ENCODE peak calls at places on chromosomes 7 and 10, in seven cellular contexts. P is CD8-positive, alpha-beta T cell; Q is A673; H is AG04450; F is upper lobe of right lung; D is K562; B is GM12865. Y is an unnamed sample.

GRCh38 chr7:101125989-101126650 is 784 bp upstream of the SERPINE1 start:
- DNase-seq in P (peak; percentile 21), Q (no peak), H (no peak), F (peak; percentile 72), D (no peak), B (peak; percentile 76), Y (peak; percentile 65)

GRCh38 chr10:57113545-57113944 is 752.5 kb upstream of the ZWINT start:
- DNase-seq in P (no peak), Q (no peak), H (no peak), F (no peak), D (no peak), B (no peak), Y (no peak)

GRCh38 chr7:16841681-16842080 is 36.9 kb upstream of the AGR2 start:
- DNase-seq in P (no peak), Q (no peak), H (no peak), F (no peak), D (no peak), B (no peak), Y (no peak)

GRCh38 chr7:108083980-108084379 is 46.2 kb downstream of the LAMB4 start:
- DNase-seq in P (no peak), Q (peak; percentile 58), H (no peak), F (no peak), D (peak; percentile 42), B (no peak), Y (no peak)

GRCh38 chr10:29771376-29771775 is 136.6 kb upstream of the SVIL start:
- DNase-seq in P (no peak), Q (no peak), H (no peak), F (no peak), D (no peak), B (no peak), Y (no peak)

GRCh38 chr10:8379906-8380832 is 325.7 kb downstream of the GATA3 start:
- DNase-seq in P (no peak), Q (no peak), H (no peak), F (no peak), D (no peak), B (no peak), Y (no peak)

GRCh38 chr7:1742555-1743303 is 72.7 kb downstream of the ELFN1 start:
- DNase-seq in P (peak; percentile 48), Q (peak; percentile 60), H (no peak), F (no peak), D (peak; percentile 87), B (no peak), Y (no peak)

GRCh38 chr7:50834679-50835078 is 52.0 kb upstream of the GRB10 start:
- DNase-seq in P (no peak), Q (no peak), H (no peak), F (no peak), D (no peak), B (no peak), Y (no peak)

GRCh38 chr7:155669717-155670505 is 25.4 kb downstream of the RBM33 start:
- DNase-seq in P (no peak), Q (no peak), H (no peak), F (peak; percentile 84), D (no peak), B (no peak), Y (no peak)

GRCh38 chr10:112461029-112461887 is 14.2 kb downstream of the VTI1A start:
- DNase-seq in P (no peak), Q (peak; percentile 62), H (peak; percentile 24), F (no peak), D (peak; percentile 11), B (no peak), Y (peak; percentile 29)

GRCh38 chr7:135509589-135509838 is 388 bp downstream of the CNOT4 start:
- DNase-seq in P (no peak), Q (no peak), H (no peak), F (no peak), D (peak; percentile 83), B (no peak), Y (no peak)

GRCh38 chr7:45255187-45255586 is 97.6 kb downstream of the RAMP3 start:
- DNase-seq in P (no peak), Q (no peak), H (no peak), F (no peak), D (no peak), B (no peak), Y (no peak)

DNA sequence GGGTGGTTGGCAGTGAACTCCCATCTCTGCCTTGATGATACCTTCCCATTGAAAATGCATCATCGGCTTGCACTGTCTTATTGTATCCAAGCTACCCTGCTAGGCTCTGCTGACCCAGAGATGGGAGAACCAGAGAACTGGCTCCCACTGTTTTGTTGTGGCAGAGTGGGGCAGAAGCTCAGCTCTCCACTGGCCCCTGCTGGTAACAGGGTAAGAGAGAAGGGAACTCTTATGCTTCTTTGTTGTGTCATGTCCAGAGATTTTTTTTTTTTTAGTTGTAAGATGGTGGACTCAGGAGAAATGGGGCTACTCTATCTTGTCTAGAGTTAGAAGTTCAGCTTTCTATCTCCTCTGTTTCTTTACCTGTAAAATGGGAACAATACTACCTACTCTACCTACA is 100.5 kb upstream of the SDK1 start:
- DNase-seq in P (peak; percentile 7), Q (peak; percentile 57), H (no peak), F (no peak), D (peak; percentile 10), B (peak; percentile 24), Y (no peak)
- TF ChIP-seq CTCF in P (no peak), Q (peak; percentile 59), H (peak; percentile 74), F (peak; percentile 37), D (peak; percentile 56), B (peak; percentile 48), Y (peak; percentile 54)

GRCh38 chr7:144826248-144826647 is 9.6 kb downstream of the TPK1 start:
- DNase-seq in P (no peak), Q (no peak), H (no peak), F (no peak), D (no peak), B (no peak), Y (no peak)

GRCh38 chr7:144827581-144828139 is 8.2 kb downstream of the TPK1 start:
- DNase-seq in P (no peak), Q (peak; percentile 52), H (no peak), F (no peak), D (no peak), B (no peak), Y (no peak)

GRCh38 chr7:144834516-144835165 is 1.2 kb downstream of the TPK1 start:
- DNase-seq in P (peak; percentile 17), Q (peak; percentile 24), H (no peak), F (no peak), D (peak; percentile 49), B (peak; percentile 77), Y (no peak)

GRCh38 chr7:144830811-144831210 is 5.0 kb downstream of the TPK1 start:
- DNase-seq in P (no peak), Q (no peak), H (no peak), F (no peak), D (peak; percentile 50), B (no peak), Y (no peak)

DNA sequence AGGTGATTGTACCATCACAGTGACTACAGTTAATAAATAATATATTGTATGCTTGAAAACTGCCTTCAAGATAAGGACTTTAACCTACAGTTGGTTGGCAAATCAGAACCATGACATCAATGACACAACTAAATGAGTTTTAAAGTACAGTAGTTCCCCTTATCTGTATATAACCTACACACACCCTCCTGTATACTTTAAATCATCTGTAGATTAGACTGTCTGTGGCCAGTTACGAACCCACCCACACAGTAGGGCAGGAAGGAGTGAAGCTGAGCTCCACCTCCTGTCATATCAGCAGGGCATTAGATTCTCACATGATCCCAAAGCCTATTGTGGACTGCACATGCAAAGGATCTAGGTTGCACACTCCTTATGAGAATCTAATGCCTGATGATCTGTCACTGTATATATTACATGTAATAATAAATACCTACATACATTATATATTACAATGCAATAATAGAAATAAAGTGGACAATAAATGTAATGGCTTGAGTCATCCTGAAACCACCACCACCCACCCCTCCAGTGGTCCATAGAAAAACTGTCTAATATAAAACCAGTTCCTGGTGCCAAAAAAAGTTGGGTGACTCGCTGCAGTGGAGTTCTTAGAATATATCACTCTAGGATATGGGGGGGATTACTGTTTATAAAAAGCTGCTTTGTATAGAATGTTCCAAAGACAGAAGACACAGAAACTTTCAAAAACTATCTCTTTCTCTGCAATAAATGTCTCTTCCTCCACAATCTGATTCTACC is 5.6 kb downstream of the TPK1 start:
- DNase-seq in P (no peak), Q (no peak), H (no peak), F (no peak), D (peak; percentile 60), B (no peak), Y (no peak)
- H3K4me3 ChIP-seq in P (no peak overlapping the region), Q (no peak overlapping the region), H (no peak overlapping the region), F (no peak overlapping the region), D (no peak overlapping the region), B (no peak overlapping the region), Y (no peak overlapping the region)

DNA sequence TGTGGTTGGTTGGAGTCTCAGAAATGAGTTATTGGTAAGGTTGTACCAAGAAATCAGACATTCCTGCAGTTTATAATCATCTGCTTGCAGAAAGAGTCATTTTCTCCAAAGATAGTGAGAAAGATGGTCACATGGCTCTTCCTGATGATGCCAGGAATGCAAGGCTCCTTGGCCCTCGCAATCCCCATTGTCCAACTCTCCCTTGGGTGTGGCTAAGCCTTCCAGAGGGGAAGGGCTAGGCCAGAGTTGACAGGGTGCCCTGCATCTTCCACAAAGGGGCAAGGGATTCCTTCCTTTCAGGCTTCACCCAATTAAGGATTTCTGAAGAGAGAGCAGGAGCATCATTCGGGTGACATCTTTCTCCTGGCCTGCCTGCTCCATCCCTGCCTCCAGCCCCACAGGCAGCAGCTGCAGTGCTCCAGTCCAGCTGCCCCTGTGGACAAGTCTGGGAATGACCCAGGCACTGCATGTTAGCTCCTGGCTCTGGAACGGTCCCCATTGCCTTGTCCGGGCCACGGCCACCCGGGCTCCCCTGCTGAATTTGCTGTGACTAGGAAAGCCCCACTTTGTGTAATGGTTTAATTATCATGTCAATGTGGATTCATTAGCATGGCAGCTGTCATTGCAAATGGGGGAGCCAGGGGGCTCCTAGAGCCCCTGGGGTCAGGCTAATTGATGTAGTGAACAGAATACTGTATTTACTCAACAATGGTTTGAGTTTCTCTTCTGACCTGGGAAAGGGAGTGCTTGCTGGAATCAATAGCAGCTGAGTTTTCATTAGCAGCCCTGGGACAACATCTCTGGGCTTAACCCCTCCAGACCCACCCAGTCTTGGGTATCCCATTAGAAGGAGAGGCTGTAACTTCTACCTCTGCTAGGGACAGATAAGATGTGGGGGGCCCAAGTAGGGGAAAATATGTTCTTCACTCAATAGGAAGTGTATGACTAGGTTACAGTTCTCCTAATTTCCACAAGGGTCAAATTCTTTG is 112.6 kb upstream of the TBX20 start:
- DNase-seq in P (no peak), Q (no peak), H (no peak), F (no peak), D (peak; percentile 11), B (no peak), Y (no peak)
- TF ChIP-seq CTCF in P (no peak), Q (no peak), H (no peak), F (no peak), D (no peak), B (no peak), Y (no peak)

GRCh38 chr7:25860882-25861228 is 291.1 kb upstream of the NFE2L3 start:
- DNase-seq in P (no peak), Q (no peak), H (no peak), F (no peak), D (no peak), B (no peak), Y (no peak)

GRCh38 chr7:25859732-25860131 is 292.3 kb upstream of the NFE2L3 start:
- DNase-seq in P (no peak), Q (no peak), H (no peak), F (no peak), D (no peak), B (no peak), Y (no peak)

GRCh38 chr7:25859412-25859704 is 292.6 kb upstream of the NFE2L3 start:
- DNase-seq in P (no peak), Q (no peak), H (no peak), F (no peak), D (no peak), B (no peak), Y (no peak)

GRCh38 chr7:25861704-25862253 is 290.2 kb upstream of the NFE2L3 start:
- DNase-seq in P (no peak), Q (no peak), H (no peak), F (no peak), D (peak; percentile 32), B (no peak), Y (no peak)

GRCh38 chr7:25860206-25860881 is 291.7 kb upstream of the NFE2L3 start:
- DNase-seq in P (no peak), Q (no peak), H (no peak), F (no peak), D (peak; percentile 52), B (no peak), Y (no peak)
- H3K4me3 ChIP-seq in P (no peak overlapping the region), Q (no peak overlapping the region), H (peak overlapping the region; percentile 14), F (no peak overlapping the region), D (peak overlapping the region; percentile 41), B (no peak overlapping the region), Y (peak overlapping the region; percentile 16)